ENCODE peak calls at places on chromosomes 3 and 15, in six cellular contexts. N is transverse colon, F is GM23338, J is RWPE2, C is PC-3, Z is prostate gland. Q is an unnamed sample.

GRCh38 chr3:70156808-70157207 is 155.6 kb downstream of the MDFIC2 start:
- DNase-seq in N (no peak), F (no peak), J (no peak), C (no peak), Z (no peak), Q (no peak)

GRCh38 chr3:119913021-119913420 is 131.1 kb downstream of the NR1I2 start:
- DNase-seq in N (no peak), F (peak; percentile 73), J (no peak), C (peak; percentile 93), Z (no peak), Q (no peak)

GRCh38 chr3:183188895-183189462 is 26.4 kb upstream of the LAMP3 start:
- DNase-seq in N (peak; percentile 43), F (peak; percentile 78), J (no peak), C (peak; percentile 48), Z (no peak), Q (no peak)

GRCh38 chr15:47516576-47517371 is 200.5 kb upstream of the SEMA6D start:
- DNase-seq in N (no peak), F (no peak), J (no peak), C (peak; percentile 49), Z (no peak), Q (no peak)

GRCh38 chr3:41346698-41347097 is 147.4 kb downstream of the CTNNB1 start:
- DNase-seq in N (no peak), F (no peak), J (no peak), C (peak; percentile 31), Z (no peak), Q (no peak)

GRCh38 chr3:69300296-69300695 is 85.6 kb downstream of the FRMD4B start:
- DNase-seq in N (no peak), F (no peak), J (no peak), C (no peak), Z (no peak), Q (no peak)

GRCh38 chr3:63588897-63589296 is 63.6 kb upstream of the SNTN start:
- DNase-seq in N (no peak), F (peak; percentile 18), J (no peak), C (no peak), Z (no peak), Q (no peak)

GRCh38 chr15:95409924-95410323 is 920.6 kb upstream of the NR2F2 start:
- DNase-seq in N (no peak), F (no peak), J (no peak), C (no peak), Z (no peak), Q (no peak)

GRCh38 chr15:65208656-65209055 is 2.6 kb downstream of the CILP start:
- DNase-seq in N (no peak), F (no peak), J (peak; percentile 24), C (no peak), Z (no peak), Q (no peak)

GRCh38 chr3:177679568-177680441 is 482.5 kb upstream of the TBL1XR1 start:
- DNase-seq in N (no peak), F (no peak), J (no peak), C (no peak), Z (no peak), Q (no peak)

GRCh38 chr3:39106281-39107055 is 959 bp downstream of the GORASP1 start:
- DNase-seq in N (no peak), F (peak; percentile 61), J (no peak), C (peak; percentile 46), Z (no peak), Q (no peak)

GRCh38 chr3:165504554-165504953 is 308.4 kb upstream of the SLITRK3 start:
- DNase-seq in N (no peak), F (no peak), J (no peak), C (no peak), Z (no peak), Q (no peak)

GRCh38 chr3:47436180-47436579 is 39.6 kb downstream of the SCAP start:
- DNase-seq in N (no peak), F (no peak), J (no peak), C (no peak), Z (no peak), Q (no peak)

GRCh38 chr3:65077124-65077523 is 389.3 kb upstream of the ADAMTS9 start:
- DNase-seq in N (no peak), F (no peak), J (no peak), C (no peak), Z (no peak), Q (no peak)

GRCh38 chr3:62559831-62560445 is 186.6 kb upstream of the FEZF2 start:
- DNase-seq in N (no peak), F (peak; percentile 45), J (no peak), C (peak; percentile 35), Z (no peak), Q (no peak)
- TF ChIP-seq CTCF in N (peak; percentile 36), F (peak; percentile 71), J (peak; percentile 80), C (peak; percentile 55), Z (no peak), Q (no peak)

GRCh38 chr3:71304261-71304646 is 279.3 kb downstream of the FOXP1 start:
- DNase-seq in N (no peak), F (peak; percentile 35), J (no peak), C (no peak), Z (no peak), Q (no peak)
- H3K4me3 ChIP-seq in N (no peak overlapping the region), F (peak overlapping the region; percentile 68), J (no peak overlapping the region), C (no peak overlapping the region), Z (no peak overlapping the region), Q (no peak overlapping the region)

DNA sequence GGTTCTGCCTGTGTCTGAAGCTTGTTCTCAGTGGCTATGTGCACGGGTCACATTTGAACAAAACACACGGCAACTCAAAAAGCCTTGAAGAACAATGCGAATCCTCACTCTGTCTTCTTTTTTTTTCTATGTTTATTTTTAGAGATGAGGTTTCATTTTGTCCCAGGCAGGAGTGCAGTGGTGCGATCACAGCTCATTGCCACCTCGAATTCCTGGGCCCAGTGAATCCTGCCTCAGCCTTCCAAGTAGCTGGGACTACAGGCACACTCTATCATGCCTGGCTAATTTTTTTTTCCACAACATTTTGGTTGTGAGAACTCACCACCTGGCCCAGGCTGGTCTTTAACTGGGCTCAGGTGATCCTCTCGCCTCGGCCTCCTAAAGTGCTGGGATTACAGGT is 20.2 kb upstream of the ONECUT1 start:
- DNase-seq in N (no peak), F (no peak), J (no peak), C (no peak), Z (no peak), Q (no peak)
- H3K27me3 ChIP-seq in N (peaks cover 78% of the 10 kb centered on the region), F (peaks cover 47% of the 10 kb centered on the region), J (peaks cover 79% of the 10 kb centered on the region), C (peaks cover 53% of the 10 kb centered on the region), Z (peaks cover 25% of the 10 kb centered on the region), Q (no peaks in the 10 kb centered on the region)

GRCh38 chr3:9124725-9125124 is 124.7 kb downstream of the SRGAP3 start:
- DNase-seq in N (no peak), F (peak; percentile 42), J (no peak), C (no peak), Z (no peak), Q (no peak)
- TF ChIP-seq CTCF in N (no peak), F (no peak), J (no peak), C (no peak), Z (no peak), Q (no peak)

Q was measured in ovary.